ENCODE peak calls at places on chromosomes 7 and 10, in eight cellular contexts. One of them, this sample, is unnamed.

GRCh38 chr7:18553585-18554055 is 58.1 kb downstream of the HDAC9 start:
- DNase-seq in OCI-LY7: no peak
- DNase-seq in upper lobe of right lung: no peak
- DNase-seq in astrocyte: no peak
- DNase-seq in pancreas: no peak
- DNase-seq in Peyer's patch: no peak
- DNase-seq in endothelial cell of umbilical vein: no peak
- DNase-seq in Panc1: no peak
- DNase-seq in this sample: no peak

GRCh38 chr7:107692501-107692900 is 31.9 kb downstream of the SLC26A4 start:
- DNase-seq in OCI-LY7: no peak
- DNase-seq in upper lobe of right lung: no peak
- DNase-seq in astrocyte: peak; percentile 58
- DNase-seq in pancreas: no peak
- DNase-seq in Peyer's patch: no peak
- DNase-seq in endothelial cell of umbilical vein: peak; percentile 23
- DNase-seq in Panc1: no peak
- DNase-seq in this sample: no peak

GRCh38 chr7:43647314-43647691 is 64.4 kb downstream of the STK17A start:
- DNase-seq in OCI-LY7: no peak
- DNase-seq in upper lobe of right lung: no peak
- DNase-seq in astrocyte: peak; percentile 96
- DNase-seq in pancreas: no peak
- DNase-seq in Peyer's patch: no peak
- DNase-seq in endothelial cell of umbilical vein: peak; percentile 98
- DNase-seq in Panc1: no peak
- DNase-seq in this sample: no peak

GRCh38 chr7:25839084-25839769 is 312.8 kb upstream of the NFE2L3 start:
- DNase-seq in OCI-LY7: no peak
- DNase-seq in upper lobe of right lung: no peak
- DNase-seq in astrocyte: no peak
- DNase-seq in pancreas: no peak
- DNase-seq in Peyer's patch: no peak
- DNase-seq in endothelial cell of umbilical vein: no peak
- DNase-seq in Panc1: no peak
- DNase-seq in this sample: no peak

GRCh38 chr7:120272261-120272895 is 597 bp upstream of the KCND2 start:
- DNase-seq in OCI-LY7: peak; percentile 23
- DNase-seq in upper lobe of right lung: no peak
- DNase-seq in astrocyte: peak; percentile 33
- DNase-seq in pancreas: no peak
- DNase-seq in Peyer's patch: no peak
- DNase-seq in endothelial cell of umbilical vein: peak; percentile 49
- DNase-seq in Panc1: no peak
- DNase-seq in this sample: no peak

GRCh38 chr7:138699661-138700060 is 1.5 kb downstream of the SVOPL start:
- DNase-seq in OCI-LY7: no peak
- DNase-seq in upper lobe of right lung: no peak
- DNase-seq in astrocyte: no peak
- DNase-seq in pancreas: no peak
- DNase-seq in Peyer's patch: no peak
- DNase-seq in endothelial cell of umbilical vein: no peak
- DNase-seq in Panc1: no peak
- DNase-seq in this sample: no peak

GRCh38 chr10:124732931-124733536 is 11.1 kb downstream of the FAM53B start:
- DNase-seq in OCI-LY7: no peak
- DNase-seq in upper lobe of right lung: peak; percentile 84
- DNase-seq in astrocyte: peak; percentile 44
- DNase-seq in pancreas: no peak
- DNase-seq in Peyer's patch: peak; percentile 68
- DNase-seq in endothelial cell of umbilical vein: no peak
- DNase-seq in Panc1: no peak
- DNase-seq in this sample: no peak

GRCh38 chr10:125149278-125150047 is 10.9 kb downstream of the CTBP2 start:
- DNase-seq in OCI-LY7: no peak
- DNase-seq in upper lobe of right lung: no peak
- DNase-seq in astrocyte: peak; percentile 68
- DNase-seq in pancreas: no peak
- DNase-seq in Peyer's patch: no peak
- DNase-seq in endothelial cell of umbilical vein: peak; percentile 77
- DNase-seq in Panc1: peak; percentile 62
- DNase-seq in this sample: no peak

GRCh38 chr7:64574481-64575159 is 11.7 kb upstream of the ZNF680 start:
- DNase-seq in OCI-LY7: no peak
- DNase-seq in upper lobe of right lung: no peak
- DNase-seq in astrocyte: peak; percentile 61
- DNase-seq in pancreas: peak; percentile 39
- DNase-seq in Peyer's patch: no peak
- DNase-seq in endothelial cell of umbilical vein: peak; percentile 8
- DNase-seq in Panc1: peak; percentile 55
- DNase-seq in this sample: no peak

GRCh38 chr7:55573234-55573504 is 867 bp upstream of the VOPP1 start:
- DNase-seq in OCI-LY7: no peak
- DNase-seq in upper lobe of right lung: no peak
- DNase-seq in astrocyte: no peak
- DNase-seq in pancreas: no peak
- DNase-seq in Peyer's patch: no peak
- DNase-seq in endothelial cell of umbilical vein: no peak
- DNase-seq in Panc1: no peak
- DNase-seq in this sample: no peak

GRCh38 chr10:2963889-2964631 is 103.3 kb upstream of the PFKP start:
- DNase-seq in OCI-LY7: no peak
- DNase-seq in upper lobe of right lung: no peak
- DNase-seq in astrocyte: no peak
- DNase-seq in pancreas: no peak
- DNase-seq in Peyer's patch: no peak
- DNase-seq in endothelial cell of umbilical vein: no peak
- DNase-seq in Panc1: no peak
- DNase-seq in this sample: peak; percentile 83

GRCh38 chr7:101058355-101058754 is 26.9 kb upstream of the TRIM56 start:
- DNase-seq in OCI-LY7: peak; percentile 45
- DNase-seq in upper lobe of right lung: peak; percentile 77
- DNase-seq in astrocyte: peak; percentile 38
- DNase-seq in pancreas: peak; percentile 21
- DNase-seq in Peyer's patch: peak; percentile 21
- DNase-seq in endothelial cell of umbilical vein: peak; percentile 53
- DNase-seq in Panc1: no peak
- DNase-seq in this sample: peak; percentile 22

GRCh38 chr7:156640949-156641485 is 443 bp downstream of the RNF32 start:
- DNase-seq in OCI-LY7: peak; percentile 75
- DNase-seq in upper lobe of right lung: no peak
- DNase-seq in astrocyte: peak; percentile 49
- DNase-seq in pancreas: peak; percentile 35
- DNase-seq in Peyer's patch: peak; percentile 48
- DNase-seq in endothelial cell of umbilical vein: no peak
- DNase-seq in Panc1: no peak
- DNase-seq in this sample: no peak

GRCh38 chr7:143117395-143117794 is 14.5 kb upstream of the PIP start:
- DNase-seq in OCI-LY7: no peak
- DNase-seq in upper lobe of right lung: no peak
- DNase-seq in astrocyte: no peak
- DNase-seq in pancreas: no peak
- DNase-seq in Peyer's patch: no peak
- DNase-seq in endothelial cell of umbilical vein: no peak
- DNase-seq in Panc1: no peak
- DNase-seq in this sample: no peak

DNA sequence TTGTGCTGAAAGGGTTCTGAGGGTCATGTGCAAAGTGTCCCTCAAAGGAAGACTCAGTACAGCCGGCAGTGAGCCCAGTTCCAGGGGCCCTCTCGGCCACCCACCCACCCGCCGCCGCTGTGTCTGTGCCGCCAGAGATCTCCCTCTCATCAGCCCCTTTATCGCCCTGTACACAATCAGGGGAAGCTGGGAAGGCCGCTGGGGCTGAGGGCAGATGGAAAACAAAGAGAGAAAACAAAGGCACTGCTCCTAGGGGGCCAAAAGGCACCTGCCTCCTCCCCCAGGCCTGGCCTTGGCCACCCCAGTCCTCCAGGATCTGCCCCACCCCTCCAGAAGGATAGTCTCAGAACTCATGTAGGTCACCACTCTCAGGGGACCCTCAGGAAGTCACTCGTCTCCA is 67.0 kb downstream of the ZMIZ1 start:
- DNase-seq in OCI-LY7: no peak
- DNase-seq in upper lobe of right lung: no peak
- DNase-seq in astrocyte: no peak
- DNase-seq in pancreas: no peak
- DNase-seq in Peyer's patch: no peak
- DNase-seq in endothelial cell of umbilical vein: peak; percentile 58
- DNase-seq in Panc1: no peak
- DNase-seq in this sample: no peak
- H3K4me1 ChIP-seq in OCI-LY7: peaks cover 71% of the 10 kb centered on the region
- H3K4me1 ChIP-seq in upper lobe of right lung: peaks cover 63% of the 10 kb centered on the region
- H3K4me1 ChIP-seq in astrocyte: peaks cover 53% of the 10 kb centered on the region
- H3K4me1 ChIP-seq in pancreas: peaks cover 19% of the 10 kb centered on the region
- H3K4me1 ChIP-seq in Peyer's patch: no peaks in the 10 kb centered on the region
- H3K4me1 ChIP-seq in endothelial cell of umbilical vein: peaks cover 30% of the 10 kb centered on the region
- H3K4me1 ChIP-seq in Panc1: peaks cover 15% of the 10 kb centered on the region
- H3K4me1 ChIP-seq in this sample: peaks cover 17% of the 10 kb centered on the region

GRCh38 chr7:70006411-70006920 is 408.2 kb downstream of the AUTS2 start:
- DNase-seq in OCI-LY7: peak; percentile 69
- DNase-seq in upper lobe of right lung: no peak
- DNase-seq in astrocyte: no peak
- DNase-seq in pancreas: no peak
- DNase-seq in Peyer's patch: no peak
- DNase-seq in endothelial cell of umbilical vein: no peak
- DNase-seq in Panc1: no peak
- DNase-seq in this sample: no peak
- H3K27ac ChIP-seq in OCI-LY7: peak overlapping the region; percentile 61
- H3K27ac ChIP-seq in upper lobe of right lung: no peak overlapping the region
- H3K27ac ChIP-seq in astrocyte: no peak overlapping the region
- H3K27ac ChIP-seq in pancreas: no peak overlapping the region
- H3K27ac ChIP-seq in Peyer's patch: no peak overlapping the region
- H3K27ac ChIP-seq in endothelial cell of umbilical vein: no peak overlapping the region
- H3K27ac ChIP-seq in Panc1: no peak overlapping the region
- H3K27ac ChIP-seq in this sample: no peak overlapping the region

GRCh38 chr10:119131512-119132240 is 27.8 kb downstream of the DENND10 start:
- DNase-seq in OCI-LY7: peak; percentile 59
- DNase-seq in upper lobe of right lung: no peak
- DNase-seq in astrocyte: no peak
- DNase-seq in pancreas: no peak
- DNase-seq in Peyer's patch: peak; percentile 23
- DNase-seq in endothelial cell of umbilical vein: peak; percentile 26
- DNase-seq in Panc1: no peak
- DNase-seq in this sample: no peak
- H3K4me3 ChIP-seq in OCI-LY7: peak overlapping the region; percentile 61
- H3K4me3 ChIP-seq in upper lobe of right lung: peak overlapping the region; percentile 50
- H3K4me3 ChIP-seq in astrocyte: no peak overlapping the region
- H3K4me3 ChIP-seq in pancreas: no peak overlapping the region
- H3K4me3 ChIP-seq in Peyer's patch: peak overlapping the region; percentile 40
- H3K4me3 ChIP-seq in endothelial cell of umbilical vein: no peak overlapping the region
- H3K4me3 ChIP-seq in Panc1: peak overlapping the region; percentile 33
- H3K4me3 ChIP-seq in this sample: no peak overlapping the region

GRCh38 chr10:132167041-132167674 is 19.6 kb upstream of the DPYSL4 start:
- DNase-seq in OCI-LY7: no peak
- DNase-seq in upper lobe of right lung: no peak
- DNase-seq in astrocyte: no peak
- DNase-seq in pancreas: no peak
- DNase-seq in Peyer's patch: no peak
- DNase-seq in endothelial cell of umbilical vein: no peak
- DNase-seq in Panc1: no peak
- DNase-seq in this sample: no peak
- H3K4me1 ChIP-seq in OCI-LY7: peaks cover 13% of the 10 kb centered on the region
- H3K4me1 ChIP-seq in upper lobe of right lung: no peaks in the 10 kb centered on the region
- H3K4me1 ChIP-seq in astrocyte: no peaks in the 10 kb centered on the region
- H3K4me1 ChIP-seq in pancreas: peaks cover 7% of the 10 kb centered on the region
- H3K4me1 ChIP-seq in Peyer's patch: no peaks in the 10 kb centered on the region
- H3K4me1 ChIP-seq in endothelial cell of umbilical vein: no peaks in the 10 kb centered on the region
- H3K4me1 ChIP-seq in Panc1: peaks cover 4% of the 10 kb centered on the region
- H3K4me1 ChIP-seq in this sample: peaks cover 2% of the 10 kb centered on the region

DNA sequence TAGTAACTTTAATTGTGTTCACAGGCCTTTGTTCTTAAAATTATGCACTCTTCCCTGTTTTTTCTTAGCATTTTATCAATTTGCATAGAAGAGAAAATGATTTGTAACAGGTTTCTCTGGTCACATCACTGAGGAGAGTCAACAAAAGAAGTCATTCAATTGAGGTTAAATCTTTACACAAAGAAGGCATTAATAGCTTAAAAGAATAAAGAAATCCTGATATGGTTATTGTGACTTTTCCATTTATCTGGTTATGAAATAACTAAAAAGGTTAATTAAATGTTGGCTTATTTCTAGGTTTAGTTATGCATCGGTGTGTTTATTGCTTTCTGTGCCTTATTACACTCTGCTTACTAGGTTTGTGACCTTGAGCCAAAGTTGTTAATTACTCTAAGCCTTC is 12.0 kb downstream of the BMPR1A start:
- DNase-seq in OCI-LY7: no peak
- DNase-seq in upper lobe of right lung: no peak
- DNase-seq in astrocyte: no peak
- DNase-seq in pancreas: no peak
- DNase-seq in Peyer's patch: no peak
- DNase-seq in endothelial cell of umbilical vein: no peak
- DNase-seq in Panc1: no peak
- DNase-seq in this sample: no peak
- H3K27ac ChIP-seq in OCI-LY7: no peak overlapping the region
- H3K27ac ChIP-seq in upper lobe of right lung: no peak overlapping the region
- H3K27ac ChIP-seq in astrocyte: no peak overlapping the region
- H3K27ac ChIP-seq in pancreas: no peak overlapping the region
- H3K27ac ChIP-seq in Peyer's patch: no peak overlapping the region
- H3K27ac ChIP-seq in endothelial cell of umbilical vein: no peak overlapping the region
- H3K27ac ChIP-seq in Panc1: no peak overlapping the region
- H3K27ac ChIP-seq in this sample: no peak overlapping the region

DNA sequence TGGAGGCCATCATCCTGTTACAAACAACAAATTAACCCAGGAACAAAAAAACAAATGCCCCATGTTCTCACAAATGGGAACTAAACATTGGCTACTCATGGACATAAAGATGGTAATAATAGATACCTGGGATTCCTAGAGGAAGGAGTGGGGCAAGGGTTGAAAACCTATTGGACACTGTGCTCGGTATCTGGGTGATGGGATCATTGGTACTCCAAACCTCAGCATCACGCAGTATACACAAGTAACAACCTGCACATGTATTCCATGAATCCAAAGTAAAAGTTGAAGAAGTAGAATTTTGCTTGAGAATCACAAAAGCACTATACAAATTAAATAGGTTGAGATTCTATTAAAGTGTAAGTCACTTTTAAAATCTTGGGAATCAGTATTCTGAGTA is 16.7 kb downstream of the GHITM start:
- DNase-seq in OCI-LY7: no peak
- DNase-seq in upper lobe of right lung: no peak
- DNase-seq in astrocyte: no peak
- DNase-seq in pancreas: no peak
- DNase-seq in Peyer's patch: no peak
- DNase-seq in endothelial cell of umbilical vein: no peak
- DNase-seq in Panc1: no peak
- DNase-seq in this sample: no peak
- H3K4me3 ChIP-seq in OCI-LY7: no peak overlapping the region
- H3K4me3 ChIP-seq in upper lobe of right lung: no peak overlapping the region
- H3K4me3 ChIP-seq in astrocyte: no peak overlapping the region
- H3K4me3 ChIP-seq in pancreas: no peak overlapping the region
- H3K4me3 ChIP-seq in Peyer's patch: no peak overlapping the region
- H3K4me3 ChIP-seq in endothelial cell of umbilical vein: no peak overlapping the region
- H3K4me3 ChIP-seq in Panc1: no peak overlapping the region
- H3K4me3 ChIP-seq in this sample: no peak overlapping the region

This sample was measured in iPS DF 6.9.